ENCODE peak calls at places on chromosomes 11 and 22, in four cellular contexts. G is endothelial cell, I is SHP77, R is NCI-H2081. F is an unnamed sample.

GRCh38 chr11:70550456-70551195 is 152.3 kb downstream of the CTTN start:
- DNase-seq in G (no peak), I (no peak), R (no peak), F (no peak)

GRCh38 chr22:46004105-46004866 is 27.3 kb upstream of the WNT7B start:
- DNase-seq in G (no peak), I (no peak), R (no peak), F (no peak)

GRCh38 chr11:76789443-76789719 is 6.2 kb downstream of the TSKU start:
- DNase-seq in G (no peak), I (no peak), R (no peak), F (peak)

GRCh38 chr22:21937041-21937820 is 15.4 kb downstream of the PPM1F start:
- DNase-seq in G (no peak), I (no peak), R (no peak), F (no peak)

GRCh38 chr22:28375761-28376534 is 303.7 kb downstream of the TTC28 start:
- DNase-seq in G (no peak), I (no peak), R (no peak), F (no peak)

GRCh38 chr11:45648931-45649330 is 16.5 kb downstream of the CHST1 start:
- DNase-seq in G (no peak), I (no peak), R (no peak), F (no peak)

GRCh38 chr11:57370251-57370650 is 10.7 kb downstream of the PRG3 start:
- DNase-seq in G (no peak), I (no peak), R (no peak), F (no peak)

GRCh38 chr22:47328550-47329243 is 566.2 kb downstream of the TBC1D22A start:
- DNase-seq in G (no peak), I (no peak), R (no peak), F (no peak)

GRCh38 chr11:116930177-116930576 is 92.8 kb upstream of the APOA1 start:
- DNase-seq in G (no peak), I (no peak), R (no peak), F (no peak)

GRCh38 chr11:57667715-57668466 is at the start of gene ZDHHC5:
- DNase-seq in G (peak), I (peak), R (peak), F (peak)

GRCh38 chr11:97033178-97033577 is 643.4 kb downstream of the JRKL start:
- DNase-seq in G (no peak), I (no peak), R (no peak), F (no peak)

GRCh38 chr22:24429411-24430365 is 2.3 kb downstream of the ADORA2A start:
- DNase-seq in G (no peak), I (peak), R (no peak), F (peak)

GRCh38 chr22:38758276-38758945 is 2.6 kb upstream of the SUN2 start:
- DNase-seq in G (no peak), I (no peak), R (no peak), F (no peak)

GRCh38 chr11:59199546-59200420 is 12.9 kb downstream of the MPEG1 start:
- DNase-seq in G (no peak), I (no peak), R (no peak), F (no peak)

GRCh38 chr11:100709233-100709999 is 22.3 kb downstream of the ARHGAP42 start:
- DNase-seq in G (no peak), I (no peak), R (no peak), F (no peak)

GRCh38 chr11:79458712-79459111 is 17.9 kb upstream of the TENM4 start:
- DNase-seq in G (no peak), I (no peak), R (no peak), F (no peak)